ENCODE peak calls at places on chromosomes 12 and 14, in five cellular contexts. C, N, K, G and X are unnamed samples.
A peak's percentile ranks its signal among the peaks of the same experiment; 100 is the strongest.

GRCh38 chr14:95885866-95886265 is 9.2 kb downstream of the TUNAR start:
- DNase-seq in G (no peak), C (no peak), N (no peak), K (no peak), X (no peak)

GRCh38 chr14:68636597-68636996 is 156.3 kb downstream of the ZFP36L1 start:
- DNase-seq in N (no peak), K (no peak), G (no peak), C (no peak), X (no peak)

GRCh38 chr12:57758566-57759359 is 3.9 kb downstream of the MARCHF9 start:
- DNase-seq in G (no peak), N (no peak), C (no peak), K (no peak), X (no peak)

GRCh38 chr14:102063092-102063807 is 23.6 kb downstream of the HSP90AA1 start:
- DNase-seq in N (peak; percentile 75), C (peak; percentile 51), G (peak; percentile 85), K (peak; percentile 66), X (peak; percentile 93)

GRCh38 chr14:99650189-99650588 is 5.3 kb downstream of the HHIPL1 start:
- DNase-seq in K (no peak), N (no peak), C (no peak), G (no peak), X (no peak)

GRCh38 chr12:113462117-113462774 is 9.4 kb downstream of the LHX5 start:
- DNase-seq in K (peak; percentile 64), C (peak; percentile 29), N (peak; percentile 67), G (peak; percentile 88), X (peak; percentile 90)

GRCh38 chr12:62817556-62818271 is 117.2 kb downstream of the PPM1H start:
- DNase-seq in K (no peak), C (no peak), N (no peak), G (no peak), X (peak; percentile 52)

GRCh38 chr12:53481108-53481442 is 18.2 kb downstream of the MAP3K12 start:
- DNase-seq in C (no peak), K (no peak), N (no peak), G (peak; percentile 53), X (no peak)

GRCh38 chr12:50517456-50518048 is 12.8 kb downstream of the DIP2B start:
- DNase-seq in G (no peak), N (no peak), C (no peak), K (no peak), X (no peak)

GRCh38 chr14:98725676-98726075 is 546.3 kb downstream of the BCL11B start:
- DNase-seq in C (no peak), G (no peak), N (no peak), K (no peak), X (no peak)

GRCh38 chr12:30200864-30201263 is 417.1 kb upstream of the TMTC1 start:
- DNase-seq in N (no peak), C (no peak), G (no peak), K (no peak), X (no peak)

GRCh38 chr12:10395390-10395998 is 5.7 kb upstream of the KLRK1 start:
- DNase-seq in C (peak; percentile 74), N (no peak), K (no peak), G (peak; percentile 57), X (no peak)

GRCh38 chr12:54956818-54957641 is 27.5 kb downstream of the TESPA1 start:
- DNase-seq in K (no peak), G (no peak), C (no peak), N (no peak), X (no peak)

GRCh38 chr14:75979641-75980422 is 2.0 kb downstream of the TGFB3 start:
- DNase-seq in N (no peak), G (no peak), K (no peak), C (no peak), X (no peak)

GRCh38 chr12:130973906-130974305 is 20.2 kb downstream of the ADGRD1 start:
- DNase-seq in K (no peak), G (no peak), C (no peak), N (no peak), X (no peak)

GRCh38 chr12:4145990-4146859 is 127.3 kb upstream of the CCND2 start:
- DNase-seq in C (no peak), G (peak; percentile 82), K (no peak), N (peak; percentile 59), X (no peak)

GRCh38 chr12:113384778-113385177 is 18.9 kb downstream of the SDS start:
- DNase-seq in K (no peak), N (no peak), G (no peak), C (no peak), X (no peak)

GRCh38 chr12:114451657-114452056 is 45.7 kb upstream of the TBX5 start:
- DNase-seq in C (no peak), K (no peak), G (no peak), N (no peak), X (no peak)

GRCh38 chr12:106044773-106045172 is 94.0 kb downstream of the NUAK1 start:
- DNase-seq in K (no peak), C (no peak), G (no peak), N (no peak), X (no peak)

GRCh38 chr12:40566246-40566645 is 126.0 kb upstream of the CNTN1 start:
- DNase-seq in N (no peak), C (no peak), K (no peak), G (no peak), X (no peak)

GRCh38 chr14:72711936-72712335 is 182.0 kb downstream of the DPF3 start:
- DNase-seq in N (no peak), K (no peak), C (no peak), G (no peak), X (no peak)